ENCODE peak calls at places on chromosomes 2 and 18, in seven cellular contexts. T is stimulated activated CD4-positive, alpha-beta T cell treated with anti-CD3 and anti-CD28 coated beads, Interleukin-4, amount 100 ng/mL, for 24 hours; J is activated CD8-positive, alpha-beta memory T cell treated with anti-CD3 and anti-CD28 coated beads for 24 hours; F is activated naive CD8-positive, alpha-beta T cell treated with anti-CD3 and anti-CD28 coated beads, Interleukin-2, amount 50 U/mL, for 24 hours; M is ovary; G is activated CD8-positive, alpha-beta T cell treated with anti-CD3 and anti-CD28 coated beads for 36 hours; I is GM19239. S is an unnamed sample.

GRCh38 chr2:65377556-65378307 is 54.7 kb downstream of the SPRED2 start:
- DNase-seq in M (no peak), I (no peak), T (no peak), G (peak), J (no peak), F (peak), S (peak)

GRCh38 chr18:26637983-26638382 is 89.6 kb upstream of the KCTD1 start:
- DNase-seq in M (no peak), T (no peak), G (no peak), F (no peak), J (no peak), I (no peak), S (no peak)

GRCh38 chr2:224946911-224947310 is 95.4 kb downstream of the DOCK10 start:
- DNase-seq in T (no peak), I (peak), G (no peak), F (no peak), J (no peak), M (no peak), S (peak)

GRCh38 chr2:154551649-154552048 is 146.8 kb upstream of the KCNJ3 start:
- DNase-seq in T (no peak), M (no peak), G (no peak), J (no peak), F (no peak), I (no peak), S (no peak)

GRCh38 chr2:99808801-99809200 is 319.0 kb upstream of the REV1 start:
- DNase-seq in I (no peak), F (no peak), G (no peak), T (no peak), M (no peak), J (no peak), S (no peak)

GRCh38 chr2:208265371-208265806 is 666 bp upstream of the PIKFYVE start:
- DNase-seq in I (no peak), M (no peak), F (peak), G (peak), T (peak), J (peak), S (peak)

GRCh38 chr2:208358758-208359631 is 47.6 kb upstream of the PTH2R start:
- DNase-seq in F (no peak), T (no peak), I (no peak), M (no peak), J (no peak), G (no peak), S (peak)

GRCh38 chr18:23721711-23722479 is 32.6 kb downstream of the LAMA3 start:
- DNase-seq in T (no peak), J (no peak), G (no peak), F (no peak), I (no peak), M (no peak), S (no peak)

GRCh38 chr18:1503847-1504246 is 599.2 kb downstream of the ADCYAP1 start:
- DNase-seq in T (no peak), G (no peak), I (no peak), M (no peak), F (no peak), J (no peak), S (no peak)

GRCh38 chr18:45877403-45877802 is 51.9 kb downstream of the SIGLEC15 start:
- DNase-seq in I (no peak), T (no peak), F (no peak), M (no peak), J (no peak), G (no peak), S (no peak)

GRCh38 chr2:11750422-11750821 is 4.0 kb downstream of the LPIN1 start:
- DNase-seq in T (peak), F (peak), G (peak), I (no peak), J (no peak), M (no peak), S (no peak)

GRCh38 chr2:100820346-100821254 is 661 bp downstream of the NPAS2 start:
- DNase-seq in M (no peak), T (no peak), I (no peak), J (peak), F (peak), G (peak), S (no peak)

GRCh38 chr2:174704647-174705046 is 59.6 kb downstream of the CHRNA1 start:
- DNase-seq in F (no peak), M (no peak), T (no peak), G (no peak), I (no peak), J (no peak), S (peak)

GRCh38 chr2:157839162-157839801 is 36.8 kb downstream of the ACVR1 start:
- DNase-seq in J (no peak), M (no peak), F (no peak), I (no peak), G (no peak), T (no peak), S (no peak)

GRCh38 chr2:125168442-125168841 is 1143.4 kb downstream of the CNTNAP5 start:
- DNase-seq in M (no peak), F (no peak), J (no peak), G (no peak), T (no peak), I (no peak), S (no peak)

GRCh38 chr2:198973181-198973580 is 484.6 kb downstream of the SATB2 start:
- DNase-seq in I (no peak), J (no peak), T (no peak), G (no peak), F (no peak), M (no peak), S (no peak)

GRCh38 chr2:107712857-107713256 is 113.8 kb upstream of the RGPD4 start:
- DNase-seq in F (no peak), I (no peak), J (no peak), M (no peak), G (no peak), T (no peak), S (no peak)

GRCh38 chr2:31235504-31235902 is 1.6 kb downstream of the EHD3 start:
- DNase-seq in G (no peak), I (no peak), M (no peak), J (no peak), F (no peak), T (no peak), S (no peak)

GRCh38 chr2:236517463-236518077 is 52.1 kb upstream of the ACKR3 start:
- DNase-seq in J (no peak), T (no peak), M (no peak), G (no peak), F (no peak), I (no peak), S (no peak)

GRCh38 chr2:10254373-10255188 is 48.1 kb upstream of the HPCAL1 start:
- DNase-seq in M (no peak), G (no peak), I (no peak), T (no peak), F (no peak), J (no peak), S (no peak)

GRCh38 chr2:79630060-79630459 is 117.2 kb downstream of the CTNNA2 start:
- DNase-seq in M (no peak), J (no peak), F (no peak), G (no peak), T (no peak), I (no peak), S (no peak)

GRCh38 chr18:48983793-48984437 is 33.1 kb upstream of the SMAD7 start:
- DNase-seq in G (peak), J (no peak), I (no peak), T (no peak), F (no peak), M (no peak), S (peak)

GRCh38 chr2:230903251-230904150 is 21.5 kb downstream of the GPR55 start:
- DNase-seq in F (peak), J (peak), M (no peak), T (no peak), G (no peak), I (no peak), S (no peak)

GRCh38 chr18:58321986-58322385 is 278.0 kb downstream of the NEDD4L start:
- DNase-seq in M (no peak), F (peak), T (peak), G (peak), I (peak), J (no peak), S (peak)

GRCh38 chr2:211473116-211473515 is 916.7 kb downstream of the CPS1 start:
- DNase-seq in T (no peak), F (no peak), I (no peak), J (no peak), G (no peak), M (no peak), S (no peak)

GRCh38 chr2:46679761-46680160 is 200.4 kb downstream of the TMEM247 start:
- DNase-seq in G (no peak), I (no peak), J (no peak), M (no peak), F (no peak), T (no peak), S (no peak)

GRCh38 chr2:178506949-178507348 is 26.7 kb downstream of the PLEKHA3 start:
- DNase-seq in J (no peak), T (no peak), M (no peak), I (no peak), F (no peak), G (no peak), S (no peak)

GRCh38 chr2:1707771-1708351 is 36.5 kb downstream of the PXDN start:
- DNase-seq in M (no peak), F (no peak), I (no peak), J (no peak), G (no peak), T (no peak), S (peak)

GRCh38 chr18:32424696-32425095 is 46.0 kb downstream of the GAREM1 start:
- DNase-seq in T (no peak), I (no peak), G (no peak), M (no peak), J (no peak), F (no peak), S (no peak)

GRCh38 chr2:136305517-136306192 is 187.7 kb upstream of the CXCR4 start:
- DNase-seq in M (no peak), I (no peak), T (peak), J (peak), F (peak), G (peak), S (no peak)

S was measured in Kasumi-1.